ENCODE peak calls at places on chromosomes 7 and 10, in eight cellular contexts. R is HCT116, A is sigmoid colon, O is keratinocyte, Q is neural progenitor cell, D is cardiac muscle cell, J is colonic mucosa, Y is MM.1S. L is an unnamed sample.

GRCh38 chr7:102122026-102122425 is 164.6 kb upstream of the SH2B2 start:
- DNase-seq in J (no peak), A (no peak), D (peak; percentile 70), O (no peak), Y (peak; percentile 66), Q (no peak), R (no peak), L (no peak)

GRCh38 chr10:4073912-4074311 is 288.9 kb upstream of the KLF6 start:
- DNase-seq in O (no peak), R (no peak), Y (no peak), J (no peak), D (peak; percentile 85), A (no peak), Q (no peak), L (peak; percentile 87)

GRCh38 chr7:22834028-22834427 is 11.4 kb upstream of the TOMM7 start:
- DNase-seq in Q (no peak), Y (no peak), J (no peak), D (no peak), O (no peak), A (no peak), R (no peak), L (no peak)

GRCh38 chr7:104971290-104972071 is 42.5 kb upstream of the KMT2E start:
- DNase-seq in Y (no peak), J (peak; percentile 70), Q (no peak), D (peak; percentile 59), A (no peak), O (no peak), R (no peak), L (peak; percentile 81)

GRCh38 chr7:30930621-30931020 is 19.0 kb downstream of the AQP1 start:
- DNase-seq in A (peak; percentile 72), Y (no peak), J (no peak), O (no peak), Q (no peak), D (peak; percentile 56), R (no peak), L (no peak)

GRCh38 chr7:139941866-139942265 is 112.8 kb downstream of the TBXAS1 start:
- DNase-seq in Y (no peak), A (no peak), J (no peak), Q (no peak), D (no peak), R (no peak), O (no peak), L (no peak)

GRCh38 chr10:132516771-132517725 is 20.5 kb upstream of the INPP5A start:
- DNase-seq in R (no peak), Q (peak; percentile 55), O (no peak), D (peak; percentile 99), J (peak; percentile 86), A (peak; percentile 99), Y (no peak), L (peak; percentile 98)

GRCh38 chr7:150324366-150324961 is 1.1 kb upstream of the ACTR3C start:
- DNase-seq in O (no peak), D (peak; percentile 61), Q (no peak), R (no peak), A (no peak), Y (no peak), J (peak; percentile 69), L (no peak)

GRCh38 chr10:10630281-10630680 is 387.4 kb upstream of the CELF2 start:
- DNase-seq in Y (no peak), Q (no peak), R (no peak), J (no peak), D (no peak), A (no peak), O (no peak), L (no peak)

GRCh38 chr7:40721344-40721949 is 586.6 kb downstream of the SUGCT start:
- DNase-seq in O (no peak), Q (no peak), D (no peak), J (no peak), R (no peak), Y (no peak), A (no peak), L (no peak)

GRCh38 chr10:61919646-61920215 is 18.2 kb downstream of the ARID5B start:
- DNase-seq in Q (no peak), J (no peak), Y (no peak), D (no peak), A (no peak), R (no peak), O (no peak), L (no peak)

GRCh38 chr10:42952358-42952757 is 124.5 kb upstream of the RET start:
- DNase-seq in Q (peak; percentile 80), O (peak; percentile 9), J (peak; percentile 40), D (no peak), Y (no peak), R (peak; percentile 40), A (peak; percentile 68), L (no peak)

GRCh38 chr10:89613582-89613981 is 31.5 kb downstream of the PANK1 start:
- DNase-seq in J (no peak), O (no peak), A (no peak), Q (no peak), Y (no peak), D (peak; percentile 17), R (no peak), L (no peak)

GRCh38 chr10:118908487-118909280 is 120.8 kb upstream of the NANOS1 start:
- DNase-seq in J (no peak), A (no peak), Y (no peak), R (no peak), Q (no peak), O (no peak), D (no peak), L (no peak)

GRCh38 chr7:64494912-64495461 is 67.9 kb downstream of the ZNF680 start:
- DNase-seq in Q (no peak), Y (no peak), O (no peak), R (no peak), J (no peak), A (no peak), D (peak; percentile 17), L (no peak)

GRCh38 chr10:131512852-131513251 is 201.3 kb upstream of the TCERG1L start:
- DNase-seq in Q (no peak), D (no peak), O (no peak), R (no peak), Y (no peak), J (no peak), A (no peak), L (no peak)

GRCh38 chr7:37635368-37635767 is 48.2 kb upstream of the GPR141 start:
- DNase-seq in J (no peak), D (no peak), R (no peak), A (no peak), O (no peak), Q (no peak), Y (no peak), L (no peak)

DNA sequence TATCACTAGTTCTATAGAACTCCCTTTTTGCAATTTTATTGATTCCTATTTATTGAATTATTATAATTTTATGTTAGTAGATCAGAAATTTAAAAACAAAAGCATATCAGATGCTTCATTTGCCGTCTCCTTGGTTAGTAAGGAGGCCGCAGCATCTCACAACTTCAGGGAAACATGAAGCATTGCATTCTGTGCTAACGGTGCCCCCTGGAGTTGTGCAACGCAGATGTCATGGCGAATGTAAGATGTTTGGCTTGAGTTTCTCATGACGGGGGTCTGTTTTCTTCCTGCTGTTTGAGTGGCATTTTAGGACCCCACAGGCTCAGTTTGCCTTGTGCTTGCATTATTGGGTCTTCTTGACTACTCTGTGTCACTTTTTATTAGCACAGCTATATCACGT is 124.8 kb downstream of the CNNM2 start:
- DNase-seq in A (no peak), O (no peak), R (no peak), J (no peak), D (no peak), Y (no peak), Q (no peak), L (no peak)
- TF ChIP-seq CTCF in A (no peak), O (no peak), R (peak; percentile 41), J (no peak), D (no peak), Y (no peak), Q (peak; percentile 25), L (no peak)

GRCh38 chr7:25308898-25309521 is 80.7 kb upstream of the NPVF start:
- DNase-seq in R (no peak), A (no peak), O (no peak), Y (no peak), J (no peak), Q (no peak), D (no peak), L (no peak)

GRCh38 chr7:25305831-25306230 is 77.5 kb upstream of the NPVF start:
- DNase-seq in A (no peak), R (no peak), D (peak; percentile 12), Q (no peak), Y (no peak), O (no peak), J (no peak), L (no peak)

GRCh38 chr7:25308246-25308645 is 80.0 kb upstream of the NPVF start:
- DNase-seq in Y (no peak), R (no peak), J (no peak), O (no peak), A (no peak), D (no peak), Q (no peak), L (no peak)

GRCh38 chr7:25307624-25308023 is 79.3 kb upstream of the NPVF start:
- DNase-seq in Y (no peak), O (no peak), R (no peak), J (no peak), D (no peak), Q (no peak), A (no peak), L (no peak)

GRCh38 chr7:25303380-25304321 is 75.4 kb upstream of the NPVF start:
- DNase-seq in O (no peak), R (no peak), Y (peak; percentile 17), J (no peak), D (peak; percentile 74), Q (peak; percentile 23), A (no peak), L (no peak)
- H3K27ac ChIP-seq in O (no peak overlapping the region), R (no peak overlapping the region), Y (no peak overlapping the region), J (no peak overlapping the region), D (peak overlapping the region; percentile 74), Q (no peak overlapping the region), A (peak overlapping the region; percentile 40), L (no peak overlapping the region)

GRCh38 chr7:2129376-2130375 is 103.1 kb downstream of the MAD1L1 start:
- DNase-seq in Q (no peak), R (no peak), D (no peak), Y (no peak), J (no peak), A (no peak), O (no peak), L (no peak)
- H3K4me3 ChIP-seq in Q (no peak overlapping the region), R (no peak overlapping the region), D (no peak overlapping the region), Y (no peak overlapping the region), J (no peak overlapping the region), A (no peak overlapping the region), O (no peak overlapping the region), L (no peak overlapping the region)

DNA sequence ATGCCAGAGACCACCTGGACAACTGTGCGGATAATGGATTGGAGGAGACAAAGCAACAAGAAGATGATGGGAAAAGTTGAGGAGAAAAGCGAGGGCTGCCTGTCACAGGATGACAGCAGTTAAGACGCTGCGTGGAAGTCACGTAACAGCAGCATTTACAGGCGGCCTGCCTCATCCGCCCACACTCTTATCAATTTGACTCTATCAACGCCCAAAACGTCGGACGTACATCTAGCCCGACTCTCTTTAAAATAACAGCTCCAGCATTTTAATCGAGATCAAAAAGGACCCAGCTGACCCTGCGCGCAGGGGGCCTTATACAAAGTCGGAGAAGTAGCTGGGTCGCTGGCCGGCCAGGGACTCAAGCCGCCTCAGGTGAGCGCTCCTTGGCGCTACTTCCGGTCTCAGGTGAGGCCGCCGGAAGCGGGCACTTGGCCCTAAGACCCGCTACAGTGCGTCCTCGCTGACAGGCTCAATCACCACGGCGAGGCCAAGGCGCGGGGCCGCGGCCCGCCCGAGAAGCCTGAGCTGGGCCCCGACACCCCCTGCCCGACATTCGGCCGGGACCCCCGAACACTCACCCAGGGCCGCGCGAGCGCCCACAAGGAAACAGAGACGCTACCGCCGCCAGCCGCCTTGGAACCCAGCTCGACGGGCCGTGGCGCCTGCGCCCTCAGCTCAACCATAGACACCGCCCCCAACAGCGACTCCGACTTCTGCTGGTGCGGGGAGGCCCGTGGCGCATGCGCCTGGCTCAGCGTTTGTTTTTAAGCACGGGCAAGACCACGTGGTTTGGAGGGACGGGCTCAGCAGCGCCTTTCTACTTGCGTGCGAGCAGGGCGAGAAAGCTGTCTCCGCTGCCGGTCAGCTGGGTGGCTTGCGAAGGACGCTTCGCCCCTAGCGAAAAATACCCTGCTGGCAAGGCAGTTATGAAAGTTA is at the start of gene ERCC6:
- DNase-seq in D (peak; percentile 99), O (peak; percentile 91), Q (peak; percentile 98), A (peak; percentile 99), R (peak; percentile 94), J (peak; percentile 98), Y (peak; percentile 98), L (peak; percentile 92)
- TF ChIP-seq CTCF in D (peak; percentile 6), O (peak; percentile 12), Q (no peak), A (no peak), R (no peak), J (no peak), Y (no peak), L (peak; percentile 13)